ENCODE peak calls at places on chromosome 11, in six cellular contexts. Y is lung; B is IMR-90; R is activated CD8-positive, alpha-beta T cell treated with anti-CD3 and anti-CD28 coated beads for 36 hours; Z is WERI-Rb-1; V is brain microvascular endothelial cell. M is an unnamed sample.

GRCh38 chr11:12668166-12668565 is 6.1 kb upstream of the TEAD1 start:
- DNase-seq in Y (no peak), B (no peak), R (no peak), Z (no peak), V (no peak), M (no peak)

GRCh38 chr11:23611726-23612125 is 751.5 kb upstream of the CCDC179 start:
- DNase-seq in Y (no peak), B (no peak), R (no peak), Z (no peak), V (no peak), M (peak; percentile 4)

GRCh38 chr11:9473408-9473807 is 12.6 kb downstream of the ZNF143 start:
- DNase-seq in Y (no peak), B (no peak), R (no peak), Z (peak; percentile 35), V (peak; percentile 2), M (no peak)

GRCh38 chr11:30553521-30554110 is 32.5 kb downstream of the MPPED2 start:
- DNase-seq in Y (no peak), B (no peak), R (no peak), Z (no peak), V (no peak), M (no peak)

GRCh38 chr11:130181295-130182272 is 22.0 kb downstream of the ST14 start:
- DNase-seq in Y (peak; percentile 45), B (peak; percentile 83), R (no peak), Z (peak; percentile 62), V (peak; percentile 67), M (peak; percentile 67)

GRCh38 chr11:4658629-4659453 is 15.1 kb downstream of the OR51E1 start:
- DNase-seq in Y (no peak), B (peak; percentile 37), R (no peak), Z (no peak), V (peak; percentile 60), M (peak; percentile 11)

GRCh38 chr11:65066805-65067291 is 8.5 kb upstream of the NAALADL1 start:
- DNase-seq in Y (no peak), B (no peak), R (no peak), Z (peak; percentile 67), V (no peak), M (no peak)

GRCh38 chr11:58914821-58915543 is 24.3 kb upstream of the GLYATL1 start:
- DNase-seq in Y (no peak), B (peak; percentile 24), R (no peak), Z (no peak), V (no peak), M (no peak)

GRCh38 chr11:23095650-23096049 is 235.4 kb upstream of the CCDC179 start:
- DNase-seq in Y (no peak), B (no peak), R (no peak), Z (no peak), V (no peak), M (no peak)

GRCh38 chr11:117885777-117886176 is 9.3 kb upstream of the FXYD6 start:
- DNase-seq in Y (peak; percentile 46), B (no peak), R (no peak), Z (no peak), V (no peak), M (peak; percentile 59)

GRCh38 chr11:116879789-116880402 is 42.5 kb upstream of the APOA1 start:
- DNase-seq in Y (no peak), B (peak; percentile 85), R (peak; percentile 34), Z (peak; percentile 20), V (peak; percentile 67), M (peak; percentile 80)

GRCh38 chr11:85771568-85771967 is 39.4 kb downstream of the SYTL2 start:
- DNase-seq in Y (no peak), B (no peak), R (no peak), Z (no peak), V (no peak), M (no peak)

GRCh38 chr11:71447791-71448256 is 369 bp downstream of the DHCR7 start:
- DNase-seq in Y (peak; percentile 39), B (no peak), R (peak; percentile 59), Z (peak; percentile 51), V (no peak), M (no peak)

DNA sequence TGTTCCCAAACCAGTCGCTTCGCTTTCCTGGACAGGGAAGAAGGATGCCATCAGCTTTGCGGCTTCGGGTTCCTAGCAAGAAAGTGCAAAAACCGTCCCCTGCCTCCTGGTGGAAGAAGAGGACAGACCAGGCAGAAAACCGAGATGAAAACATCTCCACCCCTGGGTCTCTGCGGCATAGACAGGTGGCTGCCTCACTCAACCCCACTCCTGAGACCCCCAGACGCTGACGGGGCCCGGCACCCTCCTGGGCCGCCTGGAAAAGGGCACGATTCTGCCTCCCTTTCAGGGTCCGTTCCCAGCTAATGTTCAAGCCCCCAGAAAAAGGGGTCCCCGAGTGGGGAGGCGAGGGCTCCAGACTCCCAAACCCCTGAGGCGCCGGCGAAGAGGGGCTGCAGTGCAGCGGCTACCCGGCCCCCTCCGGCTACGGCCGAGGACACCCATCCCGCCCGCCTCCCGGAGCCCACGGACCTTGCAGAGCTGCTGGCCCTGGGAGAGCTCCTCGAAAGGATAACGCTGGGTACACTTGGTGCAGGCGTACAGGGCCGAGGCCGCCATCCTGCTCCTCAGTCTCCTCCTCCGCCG is 569 bp downstream of the FAM76B start:
- DNase-seq in Y (peak; percentile 29), B (peak; percentile 43), R (peak; percentile 39), Z (peak; percentile 59), V (peak; percentile 39), M (peak; percentile 48)
- TF ChIP-seq CTCF in Y (no peak), B (peak; percentile 42), R (peak; percentile 26), Z (peak; percentile 44), V (peak; percentile 68), M (peak; percentile 41)

GRCh38 chr11:115129771-115130306 is 374.4 kb downstream of the CADM1 start:
- DNase-seq in Y (no peak), B (no peak), R (no peak), Z (no peak), V (no peak), M (no peak)

GRCh38 chr11:115133810-115134209 is 370.4 kb downstream of the CADM1 start:
- DNase-seq in Y (no peak), B (no peak), R (no peak), Z (no peak), V (no peak), M (no peak)

GRCh38 chr11:115135936-115136335 is 368.3 kb downstream of the CADM1 start:
- DNase-seq in Y (no peak), B (no peak), R (no peak), Z (no peak), V (no peak), M (no peak)

GRCh38 chr11:115134886-115135285 is 369.3 kb downstream of the CADM1 start:
- DNase-seq in Y (no peak), B (no peak), R (no peak), Z (no peak), V (no peak), M (no peak)

DNA sequence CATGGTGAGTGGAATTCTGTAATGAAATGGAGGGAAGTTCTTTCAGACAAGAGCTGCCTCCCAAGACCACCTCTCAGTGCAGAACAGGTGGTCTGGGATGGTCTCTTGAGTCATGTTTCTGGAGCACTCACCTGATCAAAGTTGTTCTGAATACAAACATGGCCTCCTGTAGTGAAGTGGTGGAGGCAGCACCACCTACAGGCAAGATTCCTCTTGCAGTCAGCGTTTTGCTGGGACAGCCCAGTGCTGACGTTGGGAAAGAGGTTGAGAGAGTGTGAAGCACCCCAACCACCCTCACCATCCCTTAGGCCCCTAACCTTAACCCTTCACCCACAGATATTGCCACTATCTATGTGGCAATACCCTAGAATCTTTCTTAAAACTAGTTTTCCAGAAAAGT is 371.4 kb downstream of the CADM1 start:
- DNase-seq in Y (no peak), B (no peak), R (peak; percentile 20), Z (peak; percentile 33), V (no peak), M (no peak)
- TF ChIP-seq CTCF in Y (no peak), B (no peak), R (no peak), Z (peak; percentile 84), V (peak; percentile 6), M (no peak)

GRCh38 chr11:32861850-32862577 is 30.6 kb upstream of the QSER1 start:
- DNase-seq in Y (no peak), B (no peak), R (no peak), Z (no peak), V (no peak), M (no peak)

GRCh38 chr11:32864555-32864954 is 28.1 kb upstream of the QSER1 start:
- DNase-seq in Y (no peak), B (no peak), R (no peak), Z (no peak), V (no peak), M (no peak)

DNA sequence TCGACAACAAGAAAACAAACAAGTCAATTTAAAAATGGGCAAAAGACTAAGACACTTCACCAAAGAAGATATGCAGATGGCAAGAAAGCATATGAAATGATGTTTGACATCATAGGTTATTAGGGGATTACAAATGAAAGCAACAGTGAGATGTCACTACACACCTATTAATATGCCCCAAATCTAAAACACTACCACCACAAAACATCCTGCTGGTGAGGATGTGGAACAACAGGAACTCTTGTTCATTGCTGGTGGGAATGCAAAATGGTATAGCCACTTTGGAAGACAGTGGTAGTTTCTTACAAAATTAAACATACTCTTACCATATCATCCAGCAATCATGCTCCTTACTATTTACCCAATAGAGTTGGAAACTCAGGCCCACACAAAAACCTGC is 29.0 kb downstream of the PRRG4 start:
- DNase-seq in Y (no peak), B (no peak), R (no peak), Z (no peak), V (no peak), M (no peak)
- TF ChIP-seq CTCF in Y (no peak), B (no peak), R (no peak), Z (peak; percentile 5), V (peak; percentile 15), M (no peak)

GRCh38 chr11:45209904-45210699 is 63.7 kb downstream of the PRDM11 start:
- DNase-seq in Y (peak; percentile 63), B (peak; percentile 21), R (no peak), Z (peak; percentile 33), V (peak; percentile 33), M (peak; percentile 58)
- TF ChIP-seq CTCF in Y (no peak), B (no peak), R (no peak), Z (no peak), V (no peak), M (no peak)

GRCh38 chr11:5712507-5712906 is 22.9 kb downstream of the TRIM22 start:
- DNase-seq in Y (no peak), B (peak; percentile 5), R (no peak), Z (no peak), V (no peak), M (no peak)
- TF ChIP-seq CTCF in Y (no peak), B (peak; percentile 40), R (peak; percentile 54), Z (no peak), V (peak; percentile 25), M (peak; percentile 41)

GRCh38 chr11:26749927-26750326 is 28.1 kb upstream of the SLC5A12 start:
- DNase-seq in Y (no peak), B (no peak), R (no peak), Z (no peak), V (no peak), M (no peak)
- TF ChIP-seq CTCF in Y (no peak), B (no peak), R (no peak), Z (no peak), V (no peak), M (no peak)

GRCh38 chr11:36818410-36818809 is 220.4 kb upstream of the RAG2 start:
- DNase-seq in Y (no peak), B (no peak), R (peak; percentile 7), Z (peak; percentile 34), V (no peak), M (no peak)
- TF ChIP-seq CTCF in Y (no peak), B (peak; percentile 18), R (peak; percentile 20), Z (peak; percentile 59), V (peak; percentile 17), M (peak; percentile 18)

M was measured in fibroblast of villous mesenchyme.